ENCODE peak calls at places on chromosomes 7 and 10, in eight cellular contexts. One of them, this sample, is unnamed.

GRCh38 chr10:126393076-126393475 is 4.8 kb upstream of the ADAM12 start:
- DNase-seq in endothelial cell of umbilical vein: no peak
- DNase-seq in IMR-90: no peak
- DNase-seq in A549: no peak
- DNase-seq in H54: no peak
- DNase-seq in uterus: no peak
- DNase-seq in sigmoid colon: no peak
- DNase-seq in spleen: no peak
- DNase-seq in this sample: no peak

GRCh38 chr7:85068796-85069195 is 118.1 kb downstream of the SEMA3D start:
- DNase-seq in sigmoid colon: no peak
- DNase-seq in H54: peak
- DNase-seq in A549: no peak
- DNase-seq in IMR-90: peak
- DNase-seq in spleen: no peak
- DNase-seq in endothelial cell of umbilical vein: peak
- DNase-seq in uterus: no peak
- DNase-seq in this sample: no peak

GRCh38 chr7:50739744-50740455 is 42.8 kb downstream of the GRB10 start:
- DNase-seq in uterus: no peak
- DNase-seq in spleen: peak
- DNase-seq in IMR-90: no peak
- DNase-seq in H54: no peak
- DNase-seq in endothelial cell of umbilical vein: peak
- DNase-seq in sigmoid colon: no peak
- DNase-seq in A549: no peak
- DNase-seq in this sample: no peak

GRCh38 chr10:98170249-98171117 is 36.0 kb downstream of the R3HCC1L start:
- DNase-seq in sigmoid colon: no peak
- DNase-seq in uterus: peak
- DNase-seq in endothelial cell of umbilical vein: peak
- DNase-seq in spleen: no peak
- DNase-seq in H54: peak
- DNase-seq in IMR-90: peak
- DNase-seq in A549: peak
- DNase-seq in this sample: no peak

GRCh38 chr10:28592953-28593352 is 60.0 kb downstream of the WAC start:
- DNase-seq in A549: peak
- DNase-seq in IMR-90: peak
- DNase-seq in uterus: no peak
- DNase-seq in endothelial cell of umbilical vein: peak
- DNase-seq in sigmoid colon: no peak
- DNase-seq in spleen: no peak
- DNase-seq in H54: peak
- DNase-seq in this sample: no peak

GRCh38 chr7:128247640-128248194 is 6.6 kb downstream of the LEP start:
- DNase-seq in endothelial cell of umbilical vein: no peak
- DNase-seq in spleen: no peak
- DNase-seq in sigmoid colon: no peak
- DNase-seq in uterus: no peak
- DNase-seq in H54: no peak
- DNase-seq in A549: peak
- DNase-seq in IMR-90: peak
- DNase-seq in this sample: no peak

GRCh38 chr10:56096226-56096517 is 264.9 kb downstream of the ZWINT start:
- DNase-seq in endothelial cell of umbilical vein: no peak
- DNase-seq in H54: no peak
- DNase-seq in IMR-90: no peak
- DNase-seq in A549: no peak
- DNase-seq in spleen: no peak
- DNase-seq in sigmoid colon: no peak
- DNase-seq in uterus: no peak
- DNase-seq in this sample: no peak

GRCh38 chr7:135385209-135385608 is 124.7 kb downstream of the CNOT4 start:
- DNase-seq in spleen: no peak
- DNase-seq in H54: no peak
- DNase-seq in A549: no peak
- DNase-seq in uterus: peak
- DNase-seq in IMR-90: peak
- DNase-seq in endothelial cell of umbilical vein: no peak
- DNase-seq in sigmoid colon: no peak
- DNase-seq in this sample: peak

GRCh38 chr10:12909182-12909835 is 92.2 kb downstream of the CCDC3 start:
- DNase-seq in A549: no peak
- DNase-seq in spleen: no peak
- DNase-seq in H54: no peak
- DNase-seq in endothelial cell of umbilical vein: no peak
- DNase-seq in IMR-90: no peak
- DNase-seq in uterus: no peak
- DNase-seq in sigmoid colon: no peak
- DNase-seq in this sample: no peak

GRCh38 chr10:12908773-12909172 is 92.7 kb downstream of the CCDC3 start:
- DNase-seq in A549: no peak
- DNase-seq in spleen: no peak
- DNase-seq in H54: no peak
- DNase-seq in uterus: no peak
- DNase-seq in endothelial cell of umbilical vein: no peak
- DNase-seq in sigmoid colon: no peak
- DNase-seq in IMR-90: no peak
- DNase-seq in this sample: no peak

GRCh38 chr10:12911795-12912194 is 89.7 kb downstream of the CCDC3 start:
- DNase-seq in IMR-90: no peak
- DNase-seq in A549: no peak
- DNase-seq in H54: no peak
- DNase-seq in spleen: no peak
- DNase-seq in sigmoid colon: no peak
- DNase-seq in endothelial cell of umbilical vein: no peak
- DNase-seq in uterus: no peak
- DNase-seq in this sample: no peak

GRCh38 chr10:12910835-12911234 is 90.7 kb downstream of the CCDC3 start:
- DNase-seq in endothelial cell of umbilical vein: no peak
- DNase-seq in sigmoid colon: no peak
- DNase-seq in spleen: no peak
- DNase-seq in IMR-90: no peak
- DNase-seq in uterus: no peak
- DNase-seq in H54: no peak
- DNase-seq in A549: no peak
- DNase-seq in this sample: no peak

DNA sequence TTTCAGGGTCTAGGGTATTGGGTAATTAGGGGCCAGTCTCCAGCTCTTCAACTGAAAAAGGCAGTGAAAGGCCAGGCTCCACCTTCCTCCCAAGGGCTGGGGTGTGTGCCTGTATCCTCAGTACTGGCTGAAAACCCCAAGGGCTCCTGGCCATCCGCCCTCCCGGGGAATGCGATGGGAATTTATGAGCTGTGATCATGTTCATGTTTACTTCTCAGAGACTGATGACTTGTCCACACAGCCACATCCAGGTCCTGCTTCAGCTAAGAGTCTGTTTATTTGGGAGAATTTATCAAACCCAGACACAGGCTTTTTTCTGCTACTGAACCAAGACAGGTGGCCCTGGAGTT is 91.7 kb downstream of the CCDC3 start:
- DNase-seq in sigmoid colon: peak
- DNase-seq in H54: no peak
- DNase-seq in A549: no peak
- DNase-seq in IMR-90: peak
- DNase-seq in spleen: no peak
- DNase-seq in endothelial cell of umbilical vein: no peak
- DNase-seq in uterus: no peak
- DNase-seq in this sample: peak
- TF ChIP-seq POLR2A in sigmoid colon: no peak
- TF ChIP-seq POLR2A in H54: no peak
- TF ChIP-seq POLR2A in A549: no peak
- TF ChIP-seq POLR2A in IMR-90: no peak
- TF ChIP-seq POLR2A in spleen: no peak
- TF ChIP-seq POLR2A in endothelial cell of umbilical vein: no peak
- TF ChIP-seq POLR2A in uterus: no peak
- TF ChIP-seq POLR2A in this sample: no peak

GRCh38 chr7:155303039-155303593 is 5.4 kb downstream of the INSIG1 start:
- DNase-seq in uterus: no peak
- DNase-seq in IMR-90: no peak
- DNase-seq in endothelial cell of umbilical vein: no peak
- DNase-seq in spleen: no peak
- DNase-seq in H54: no peak
- DNase-seq in sigmoid colon: no peak
- DNase-seq in A549: no peak
- DNase-seq in this sample: no peak

GRCh38 chr7:155298288-155298833 is 683 bp downstream of the INSIG1 start:
- DNase-seq in endothelial cell of umbilical vein: peak
- DNase-seq in sigmoid colon: no peak
- DNase-seq in IMR-90: no peak
- DNase-seq in A549: no peak
- DNase-seq in H54: no peak
- DNase-seq in uterus: no peak
- DNase-seq in spleen: no peak
- DNase-seq in this sample: no peak

GRCh38 chr7:155299539-155300202 is 2.0 kb downstream of the INSIG1 start:
- DNase-seq in endothelial cell of umbilical vein: no peak
- DNase-seq in sigmoid colon: no peak
- DNase-seq in uterus: no peak
- DNase-seq in H54: no peak
- DNase-seq in IMR-90: no peak
- DNase-seq in spleen: no peak
- DNase-seq in A549: no peak
- DNase-seq in this sample: no peak

GRCh38 chr7:155298834-155299538 is 1.3 kb downstream of the INSIG1 start:
- DNase-seq in H54: peak
- DNase-seq in uterus: peak
- DNase-seq in sigmoid colon: peak
- DNase-seq in IMR-90: peak
- DNase-seq in spleen: peak
- DNase-seq in A549: peak
- DNase-seq in endothelial cell of umbilical vein: peak
- DNase-seq in this sample: peak

GRCh38 chr7:155300641-155301452 is 3.2 kb downstream of the INSIG1 start:
- DNase-seq in endothelial cell of umbilical vein: no peak
- DNase-seq in IMR-90: no peak
- DNase-seq in A549: no peak
- DNase-seq in uterus: no peak
- DNase-seq in sigmoid colon: no peak
- DNase-seq in H54: no peak
- DNase-seq in spleen: no peak
- DNase-seq in this sample: no peak
- TF ChIP-seq POLR2A in endothelial cell of umbilical vein: no peak
- TF ChIP-seq POLR2A in IMR-90: peak
- TF ChIP-seq POLR2A in A549: no peak
- TF ChIP-seq POLR2A in uterus: no peak
- TF ChIP-seq POLR2A in sigmoid colon: no peak
- TF ChIP-seq POLR2A in H54: no peak
- TF ChIP-seq POLR2A in spleen: no peak
- TF ChIP-seq POLR2A in this sample: no peak

GRCh38 chr10:102650655-102651454 is 6.6 kb downstream of the TRIM8 start:
- DNase-seq in H54: no peak
- DNase-seq in uterus: no peak
- DNase-seq in endothelial cell of umbilical vein: no peak
- DNase-seq in A549: no peak
- DNase-seq in sigmoid colon: no peak
- DNase-seq in spleen: peak
- DNase-seq in IMR-90: no peak
- DNase-seq in this sample: no peak

GRCh38 chr10:102649770-102650654 is 5.7 kb downstream of the TRIM8 start:
- DNase-seq in endothelial cell of umbilical vein: no peak
- DNase-seq in spleen: peak
- DNase-seq in sigmoid colon: no peak
- DNase-seq in IMR-90: no peak
- DNase-seq in A549: no peak
- DNase-seq in uterus: no peak
- DNase-seq in H54: no peak
- DNase-seq in this sample: no peak

GRCh38 chr10:102647433-102648268 is 3.4 kb downstream of the TRIM8 start:
- DNase-seq in endothelial cell of umbilical vein: no peak
- DNase-seq in spleen: no peak
- DNase-seq in H54: no peak
- DNase-seq in uterus: no peak
- DNase-seq in A549: no peak
- DNase-seq in IMR-90: no peak
- DNase-seq in sigmoid colon: no peak
- DNase-seq in this sample: no peak

GRCh38 chr10:102648269-102648888 is 4.1 kb downstream of the TRIM8 start:
- DNase-seq in sigmoid colon: no peak
- DNase-seq in A549: no peak
- DNase-seq in spleen: no peak
- DNase-seq in H54: no peak
- DNase-seq in endothelial cell of umbilical vein: no peak
- DNase-seq in IMR-90: no peak
- DNase-seq in uterus: no peak
- DNase-seq in this sample: no peak

DNA sequence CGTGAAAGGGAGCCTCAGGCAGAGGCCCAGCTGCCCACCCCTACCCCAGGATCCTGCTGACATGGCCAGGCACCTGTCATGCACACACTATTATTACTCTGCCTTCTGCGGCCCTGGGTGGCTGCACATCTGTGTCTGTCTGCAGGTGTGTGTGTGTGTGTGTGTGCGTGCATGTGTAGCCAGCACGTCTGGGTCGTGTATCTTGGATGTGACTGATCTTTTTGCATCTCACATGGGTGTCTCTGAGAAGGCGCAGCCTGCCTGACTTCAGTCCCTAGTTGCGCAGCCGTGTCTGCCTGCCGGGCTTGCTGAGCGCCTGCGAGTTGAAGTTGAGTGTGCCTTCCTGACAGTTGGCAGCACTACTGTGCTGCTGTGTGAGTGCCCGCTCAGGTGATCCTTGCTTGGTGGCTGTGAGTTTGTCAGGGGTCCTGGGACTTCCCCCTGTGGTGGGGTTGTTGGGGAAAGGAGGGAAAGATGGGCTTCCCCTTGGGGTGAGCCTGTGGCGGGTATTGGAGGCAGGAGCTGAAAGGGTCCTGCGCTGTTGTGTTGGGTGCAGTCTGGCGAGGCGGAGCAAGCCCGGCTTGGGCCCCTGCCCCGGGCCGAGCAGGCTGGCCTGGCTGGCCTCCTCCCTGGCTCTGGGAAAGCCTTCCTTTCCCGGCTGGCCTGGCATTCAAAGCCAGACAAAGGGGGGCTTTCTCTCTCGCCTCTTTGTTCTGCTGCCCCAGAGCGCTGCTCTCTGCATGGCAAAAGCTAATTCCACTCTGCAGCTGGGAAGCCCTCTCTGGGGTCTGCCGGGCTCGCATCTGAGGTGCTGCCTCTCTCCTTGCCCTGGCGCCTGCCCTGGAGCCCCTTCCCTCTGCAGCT is 4.8 kb downstream of the TRIM8 start:
- DNase-seq in A549: no peak
- DNase-seq in endothelial cell of umbilical vein: no peak
- DNase-seq in IMR-90: no peak
- DNase-seq in spleen: peak
- DNase-seq in H54: no peak
- DNase-seq in sigmoid colon: no peak
- DNase-seq in uterus: no peak
- DNase-seq in this sample: no peak
- TF ChIP-seq POLR2A in A549: no peak
- TF ChIP-seq POLR2A in endothelial cell of umbilical vein: no peak
- TF ChIP-seq POLR2A in IMR-90: no peak
- TF ChIP-seq POLR2A in spleen: no peak
- TF ChIP-seq POLR2A in H54: no peak
- TF ChIP-seq POLR2A in sigmoid colon: no peak
- TF ChIP-seq POLR2A in uterus: no peak
- TF ChIP-seq POLR2A in this sample: no peak

GRCh38 chr7:26178272-26178960 is 22.1 kb downstream of the HNRNPA2B1 start:
- DNase-seq in H54: no peak
- DNase-seq in IMR-90: no peak
- DNase-seq in spleen: no peak
- DNase-seq in A549: no peak
- DNase-seq in uterus: no peak
- DNase-seq in endothelial cell of umbilical vein: no peak
- DNase-seq in sigmoid colon: no peak
- DNase-seq in this sample: no peak

GRCh38 chr7:26181474-26182227 is 18.9 kb downstream of the HNRNPA2B1 start:
- DNase-seq in endothelial cell of umbilical vein: no peak
- DNase-seq in spleen: no peak
- DNase-seq in sigmoid colon: no peak
- DNase-seq in A549: no peak
- DNase-seq in H54: no peak
- DNase-seq in uterus: no peak
- DNase-seq in IMR-90: no peak
- DNase-seq in this sample: no peak

GRCh38 chr7:26180792-26181198 is 19.8 kb downstream of the HNRNPA2B1 start:
- DNase-seq in A549: no peak
- DNase-seq in IMR-90: no peak
- DNase-seq in spleen: no peak
- DNase-seq in uterus: no peak
- DNase-seq in endothelial cell of umbilical vein: no peak
- DNase-seq in H54: no peak
- DNase-seq in sigmoid colon: no peak
- DNase-seq in this sample: no peak

GRCh38 chr7:26179422-26179821 is 21.1 kb downstream of the HNRNPA2B1 start:
- DNase-seq in IMR-90: no peak
- DNase-seq in A549: no peak
- DNase-seq in uterus: no peak
- DNase-seq in spleen: no peak
- DNase-seq in endothelial cell of umbilical vein: no peak
- DNase-seq in H54: no peak
- DNase-seq in sigmoid colon: no peak
- DNase-seq in this sample: no peak

DNA sequence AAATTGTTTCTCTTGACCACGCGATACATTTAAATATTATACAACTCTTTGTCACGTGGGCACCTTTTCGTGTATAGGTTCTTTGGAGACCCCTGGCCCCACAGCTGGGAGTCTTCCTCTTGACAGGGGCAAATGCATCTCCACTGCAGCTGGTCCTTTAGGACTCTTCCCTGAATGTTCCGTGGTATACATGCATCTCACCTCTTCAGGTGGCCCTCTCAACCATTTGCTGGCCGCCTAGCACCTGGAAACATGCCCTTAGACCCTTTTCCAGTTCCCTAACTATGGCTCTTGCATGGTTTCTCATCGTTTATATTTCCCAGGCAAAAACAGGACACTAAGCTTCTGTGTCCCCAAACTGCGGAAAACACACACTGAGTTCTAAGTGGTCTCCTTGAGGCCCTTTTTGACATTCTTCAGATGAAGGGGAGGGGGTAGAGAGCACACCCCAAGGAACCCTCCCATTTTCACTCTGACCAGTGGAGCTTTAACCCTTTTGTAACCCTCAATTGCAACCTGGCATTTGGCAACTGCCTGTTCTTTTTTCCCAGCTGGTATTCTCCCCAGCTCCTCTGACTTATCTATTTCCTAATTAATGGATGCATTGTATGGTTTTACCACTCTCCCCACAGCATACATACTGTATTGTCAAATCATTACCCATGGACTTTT is 20.6 kb downstream of the HNRNPA2B1 start:
- DNase-seq in IMR-90: no peak
- DNase-seq in H54: no peak
- DNase-seq in A549: no peak
- DNase-seq in endothelial cell of umbilical vein: no peak
- DNase-seq in spleen: no peak
- DNase-seq in uterus: no peak
- DNase-seq in sigmoid colon: no peak
- DNase-seq in this sample: no peak
- TF ChIP-seq POLR2A in IMR-90: peak
- TF ChIP-seq POLR2A in H54: no peak
- TF ChIP-seq POLR2A in A549: no peak
- TF ChIP-seq POLR2A in endothelial cell of umbilical vein: peak
- TF ChIP-seq POLR2A in spleen: no peak
- TF ChIP-seq POLR2A in uterus: no peak
- TF ChIP-seq POLR2A in sigmoid colon: no peak
- TF ChIP-seq POLR2A in this sample: no peak

This sample was measured in ovary.